ENCODE peak calls at places on chromosomes 7 and 10, in four cellular contexts. W is upper lobe of right lung, S is uterus, C is fibroblast of pulmonary artery. J is an unnamed sample.

GRCh38 chr10:95430231-95430951 is 130.8 kb downstream of the SORBS1 start:
- DNase-seq in W (no peak), S (peak; percentile 53), C (peak; percentile 72), J (peak; percentile 75)

GRCh38 chr7:130595986-130596385 is 72.6 kb downstream of the COPG2 start:
- DNase-seq in W (no peak), C (peak; percentile 3), S (no peak), J (peak; percentile 1)

GRCh38 chr7:142886866-142887265 is 1.3 kb upstream of the TRPV6 start:
- DNase-seq in W (peak; percentile 15), S (no peak), C (no peak), J (no peak)

GRCh38 chr10:62980697-62981495 is 152.2 kb upstream of the NRBF2 start:
- DNase-seq in S (no peak), C (no peak), W (no peak), J (no peak)

GRCh38 chr10:29328988-29329387 is 40.1 kb downstream of the LYZL1 start:
- DNase-seq in C (peak; percentile 45), S (peak; percentile 43), W (no peak), J (no peak)

GRCh38 chr7:117158941-117159705 is 163.7 kb downstream of the WNT2 start:
- DNase-seq in W (no peak), S (no peak), C (peak; percentile 26), J (peak; percentile 51)

GRCh38 chr10:70619271-70620019 is 16.9 kb upstream of the PRF1 start:
- DNase-seq in W (no peak), C (peak; percentile 53), S (no peak), J (peak; percentile 58)

GRCh38 chr7:144738708-144739314 is 97.0 kb downstream of the TPK1 start:
- DNase-seq in C (peak; percentile 56), S (no peak), W (no peak), J (peak; percentile 65)

GRCh38 chr10:88062798-88063472 is 199.5 kb downstream of the PTEN start:
- DNase-seq in W (no peak), C (peak; percentile 41), S (no peak), J (peak; percentile 67)

GRCh38 chr7:135773451-135773850 is 24.8 kb upstream of the FAM180A start:
- DNase-seq in W (no peak), C (no peak), S (no peak), J (no peak)

GRCh38 chr10:62437696-62438095 is 63.5 kb downstream of the ZNF365 start:
- DNase-seq in C (peak; percentile 85), W (no peak), S (no peak), J (peak; percentile 86)

GRCh38 chr10:6062101-6062771 is at the start of gene IL2RA:
- DNase-seq in C (no peak), W (no peak), S (no peak), J (no peak)

GRCh38 chr10:103166527-103166926 is 26.5 kb downstream of the NT5C2 start:
- DNase-seq in S (no peak), W (no peak), C (no peak), J (no peak)

GRCh38 chr7:45216622-45217165 is 59.1 kb downstream of the RAMP3 start:
- DNase-seq in C (no peak), W (no peak), S (no peak), J (no peak)

GRCh38 chr10:118332948-118333710 is 9.0 kb downstream of the FAM204A start:
- DNase-seq in W (no peak), C (peak; percentile 59), S (no peak), J (peak; percentile 72)

GRCh38 chr7:50981743-50982142 is 199.0 kb upstream of the GRB10 start:
- DNase-seq in W (no peak), S (no peak), C (no peak), J (no peak)

GRCh38 chr10:98172495-98172894 is 38.0 kb downstream of the R3HCC1L start:
- DNase-seq in W (no peak), C (no peak), S (no peak), J (no peak)

GRCh38 chr7:105429746-105430612 is 41.3 kb upstream of the SRPK2 start:
- DNase-seq in S (no peak), C (peak; percentile 69), W (peak; percentile 36), J (peak; percentile 73)

GRCh38 chr7:127741764-127742375 is 89.9 kb downstream of the SND1 start:
- DNase-seq in S (no peak), W (no peak), C (peak; percentile 18), J (no peak)

GRCh38 chr7:34653787-34654186 is 4.2 kb upstream of the NPSR1 start:
- DNase-seq in S (no peak), C (no peak), W (no peak), J (no peak)

GRCh38 chr10:118701529-118702323 is 53.0 kb downstream of the CACUL1 start:
- DNase-seq in S (no peak), C (no peak), W (no peak), J (peak; percentile 63)

GRCh38 chr10:37762287-37762686 is 95.1 kb downstream of the ZNF248 start:
- DNase-seq in S (no peak), W (no peak), C (no peak), J (no peak)

GRCh38 chr10:13348216-13349017 is at the start of gene SEPHS1:
- DNase-seq in S (peak; percentile 65), C (peak; percentile 74), W (peak; percentile 89), J (peak; percentile 62)

GRCh38 chr7:95545666-95546065 is 50.6 kb downstream of the PDK4 start:
- DNase-seq in C (no peak), S (no peak), W (no peak), J (no peak)

GRCh38 chr7:5692845-5693278 is 88.6 kb downstream of the RNF216 start:
- DNase-seq in W (no peak), C (peak; percentile 81), S (no peak), J (peak; percentile 62)

GRCh38 chr7:1815051-1815481 is 145.0 kb downstream of the ELFN1 start:
- DNase-seq in C (no peak), W (no peak), S (no peak), J (no peak)

GRCh38 chr7:146116452-146117219 is at the start of gene CNTNAP2:
- DNase-seq in S (no peak), C (peak; percentile 59), W (no peak), J (peak; percentile 85)

GRCh38 chr10:9762966-9763656 is 1254.6 kb upstream of the CELF2 start:
- DNase-seq in S (no peak), C (peak; percentile 91), W (no peak), J (peak; percentile 87)

GRCh38 chr7:26346611-26347200 is 55.0 kb downstream of the SNX10 start:
- DNase-seq in W (peak; percentile 67), C (no peak), S (peak; percentile 37), J (no peak)

GRCh38 chr7:50331564-50332208 is 27.2 kb downstream of the IKZF1 start:
- DNase-seq in C (no peak), W (no peak), S (no peak), J (peak; percentile 15)

GRCh38 chr10:32744321-32744720 is 213.7 kb downstream of the ITGB1 start:
- DNase-seq in S (no peak), C (no peak), W (no peak), J (no peak)

GRCh38 chr10:132670546-132670945 is 115.4 kb downstream of the NKX6-2 start:
- DNase-seq in S (peak; percentile 4), W (peak; percentile 48), C (no peak), J (no peak)

DNA sequence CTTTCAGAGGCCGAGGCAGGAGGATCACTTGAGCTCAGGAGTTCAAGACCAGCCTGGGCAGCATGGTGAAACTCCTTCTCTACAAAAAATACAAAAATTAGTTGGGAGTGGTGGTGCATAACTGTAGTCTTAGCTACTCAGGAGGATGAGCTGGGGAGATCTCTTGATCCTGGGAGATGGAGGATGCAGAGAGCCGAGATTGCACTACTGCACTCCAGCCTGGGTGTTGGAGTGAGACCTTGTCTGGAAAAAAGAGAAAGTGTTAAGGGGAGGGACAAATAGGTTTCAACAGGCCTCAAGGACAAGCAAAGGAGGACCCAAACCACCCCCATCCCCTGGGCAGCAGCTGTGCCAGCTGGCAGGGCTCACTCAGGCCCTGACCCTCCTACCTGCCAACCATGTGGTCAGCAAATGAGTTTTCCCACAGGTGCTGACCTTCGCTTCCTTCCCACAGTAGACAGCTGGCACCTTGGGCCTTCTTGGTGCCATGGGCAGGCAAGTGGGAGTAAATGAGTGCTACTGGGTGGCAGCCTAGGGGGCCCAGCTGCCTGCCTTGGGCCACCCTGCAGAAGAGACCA is 5.5 kb upstream of the PNLIPRP2 start:
- DNase-seq in S (no peak), C (no peak), W (no peak), J (no peak)
- H3K4me3 ChIP-seq in S (no peak overlapping the region), C (no peak overlapping the region), W (no peak overlapping the region), J (no peak overlapping the region)

GRCh38 chr7:37119296-37119695 is 329.4 kb downstream of the ELMO1 start:
- DNase-seq in W (no peak), C (no peak), S (no peak), J (no peak)
- TF ChIP-seq CTCF in W (no peak), C (no peak), S (no peak), J (no peak)

GRCh38 chr10:68600041-68600778 is 40.1 kb downstream of the TET1 start:
- DNase-seq in W (peak; percentile 71), S (peak; percentile 42), C (peak; percentile 87), J (peak; percentile 88)
- H3K4me3 ChIP-seq in W (peak overlapping the region; percentile 62), S (peak overlapping the region; percentile 25), C (peak overlapping the region; percentile 50), J (peak overlapping the region; percentile 64)

GRCh38 chr7:33091641-33092191 is 17.5 kb downstream of the RP9 start:
- DNase-seq in W (no peak), C (no peak), S (no peak), J (no peak)
- TF ChIP-seq CTCF in W (no peak), C (no peak), S (no peak), J (no peak)

J was measured in choroid plexus epithelial cell.